ENCODE peak calls at places on chromosomes 6 and 20, in six cellular contexts. Z, H, F, E, A and C are unnamed samples.

GRCh38 chr6:30837870-30838269 is 46.4 kb upstream of the DDR1 start:
- ATAC-seq in A (no peak), Z (peak; percentile 19), F (no peak), E (no peak), H (no peak), C (no peak)

GRCh38 chr20:43925786-43926185 is 11.1 kb downstream of the TOX2 start:
- ATAC-seq in H (peak; percentile 40), Z (no peak), F (peak; percentile 26), E (peak; percentile 67), A (peak; percentile 54), C (no peak)

GRCh38 chr6:85802162-85802561 is 159.5 kb upstream of the SYNCRIP start:
- ATAC-seq in Z (no peak), A (no peak), E (no peak), H (no peak), F (no peak), C (no peak)

GRCh38 chr6:42805297-42805861 is 23.5 kb downstream of the BICRAL start:
- ATAC-seq in A (no peak), H (no peak), F (peak; percentile 92), E (no peak), Z (no peak), C (no peak)

GRCh38 chr20:5977223-5977622 is 26.8 kb downstream of the MCM8 start:
- ATAC-seq in A (no peak), H (no peak), F (no peak), Z (no peak), E (no peak), C (no peak)

GRCh38 chr6:2404211-2404929 is 159.0 kb upstream of the GMDS start:
- ATAC-seq in H (no peak), Z (no peak), E (no peak), F (no peak), A (no peak), C (no peak)

GRCh38 chr6:131257104-131257503 is 121.8 kb downstream of the AKAP7 start:
- ATAC-seq in A (no peak), F (no peak), H (peak; percentile 50), Z (no peak), E (no peak), C (no peak)

GRCh38 chr20:58003525-58003924 is 224.9 kb downstream of the ANKRD60 start:
- ATAC-seq in E (peak; percentile 69), F (no peak), Z (peak; percentile 87), A (no peak), H (no peak), C (no peak)

GRCh38 chr6:116041934-116042333 is 18.8 kb downstream of the FRK start:
- ATAC-seq in Z (no peak), E (no peak), H (no peak), A (no peak), F (no peak), C (no peak)

GRCh38 chr20:12203399-12203798 is 285.7 kb downstream of the BTBD3 start:
- ATAC-seq in H (no peak), F (no peak), A (no peak), Z (no peak), E (no peak), C (no peak)

GRCh38 chr20:40471261-40471629 is 217.8 kb downstream of the MAFB start:
- ATAC-seq in Z (peak; percentile 70), E (peak; percentile 56), H (peak; percentile 11), F (peak; percentile 69), A (peak; percentile 27), C (no peak)

GRCh38 chr20:21303872-21304586 is 898 bp downstream of the XRN2 start:
- ATAC-seq in A (peak; percentile 23), H (peak; percentile 22), Z (peak; percentile 37), E (peak; percentile 43), F (no peak), C (no peak)

GRCh38 chr20:20003088-20003954 is 13.8 kb upstream of the NAA20 start:
- ATAC-seq in A (peak; percentile 69), Z (no peak), E (no peak), H (peak; percentile 70), F (no peak), C (peak; percentile 66)
- H3K27ac ChIP-seq in A (no peak overlapping the region), Z (no peak overlapping the region), E (no peak overlapping the region), H (peak overlapping the region; percentile 79), F (peak overlapping the region; percentile 87), C (peak overlapping the region; percentile 75)

GRCh38 chr6:4894049-4894448 is 109.8 kb downstream of the RPP40 start:
- ATAC-seq in Z (no peak), H (no peak), F (no peak), A (no peak), E (no peak), C (no peak)
- TF ChIP-seq EP300 in Z (no peak), H (no peak), F (no peak), A (no peak), E (no peak), C (no peak)

DNA sequence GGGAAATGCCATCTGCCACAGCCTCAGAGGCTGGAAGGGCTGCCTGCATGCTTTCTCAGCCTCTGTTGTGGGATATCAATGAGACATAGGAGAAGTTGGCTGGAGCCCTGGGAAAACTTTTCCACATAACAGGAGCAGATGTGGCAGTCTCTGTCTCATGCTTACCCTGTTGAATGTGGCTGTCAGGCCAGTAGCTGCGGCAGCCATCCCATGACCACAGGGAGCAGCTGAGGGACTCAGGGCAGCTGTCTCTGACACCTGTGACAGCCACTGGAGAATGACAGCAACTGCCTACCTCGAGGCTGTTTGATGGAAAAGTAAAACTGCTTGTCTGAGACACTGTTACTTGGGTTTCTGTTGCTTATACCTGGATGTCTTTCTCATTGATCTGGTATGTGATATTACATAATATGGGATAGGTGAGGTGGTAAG is 64.4 kb downstream of the TULP4 start:
- ATAC-seq in F (peak; percentile 17), A (no peak), H (no peak), Z (no peak), E (no peak), C (no peak)
- H3K4me1 ChIP-seq in F (peaks cover 4% of the 10 kb centered on the region), A (peaks cover 6% of the 10 kb centered on the region), H (peaks cover 3% of the 10 kb centered on the region), Z (no peaks in the 10 kb centered on the region), E (no peaks in the 10 kb centered on the region), C (no peaks in the 10 kb centered on the region)

DNA sequence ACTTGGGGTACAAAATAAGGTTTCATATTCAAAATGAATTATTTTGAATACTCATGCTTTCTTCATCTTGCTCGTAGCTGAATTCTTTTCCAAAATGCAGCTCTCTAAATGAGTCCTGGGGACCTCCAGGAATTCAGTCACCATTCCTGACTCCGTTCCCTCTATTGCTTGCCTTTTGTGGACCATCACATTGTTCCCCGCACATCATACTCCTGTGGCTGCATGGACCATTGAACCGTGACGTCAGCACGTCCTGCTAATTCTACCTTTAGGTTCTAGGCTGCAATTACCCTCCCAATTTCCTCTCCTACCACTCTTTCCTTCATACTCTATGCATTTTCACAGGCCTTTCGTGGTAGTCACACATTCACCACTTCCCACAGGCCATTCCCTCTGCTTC is 173.1 kb upstream of the ID4 start:
- ATAC-seq in A (no peak), H (no peak), F (no peak), E (no peak), Z (no peak), C (no peak)
- H3K27ac ChIP-seq in A (no peak overlapping the region), H (no peak overlapping the region), F (no peak overlapping the region), E (no peak overlapping the region), Z (no peak overlapping the region), C (no peak overlapping the region)

GRCh38 chr6:89117285-89118108 is at the start of gene SRSF12:
- ATAC-seq in E (peak; percentile 91), Z (no peak), A (peak; percentile 96), F (peak; percentile 91), H (peak; percentile 92), C (peak; percentile 82)
- TF ChIP-seq EP300 in E (no peak), Z (no peak), A (no peak), F (no peak), H (no peak), C (no peak)

GRCh38 chr20:62898970-62899632 is 27.2 kb downstream of the DIDO1 start:
- ATAC-seq in E (no peak), F (no peak), H (no peak), A (peak; percentile 58), Z (no peak), C (no peak)
- H3K4me1 ChIP-seq in E (peaks cover 5% of the 10 kb centered on the region), F (peaks cover 32% of the 10 kb centered on the region), H (peaks cover 21% of the 10 kb centered on the region), A (peaks cover 25% of the 10 kb centered on the region), Z (peaks cover 6% of the 10 kb centered on the region), C (peaks cover 43% of the 10 kb centered on the region)

DNA sequence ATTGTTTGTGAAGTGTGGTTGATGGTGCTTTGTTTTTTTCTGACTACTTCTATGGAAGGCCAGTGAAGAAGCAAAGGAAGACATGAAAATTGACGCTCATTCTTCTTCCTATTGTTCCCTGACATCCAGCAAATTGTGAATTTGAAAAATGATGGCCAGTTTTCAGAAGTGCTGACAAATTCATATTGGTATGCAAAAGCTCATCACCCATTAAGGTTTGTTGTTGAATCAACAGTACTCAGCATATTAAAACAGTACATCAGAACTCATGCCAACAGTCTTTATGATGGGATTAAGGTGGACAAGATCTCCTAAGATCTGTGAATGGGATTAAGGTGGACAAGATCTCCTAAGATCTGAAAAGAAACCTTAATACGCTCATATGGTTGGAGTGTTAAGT is 1.0 kb upstream of the MTG2 start:
- ATAC-seq in F (no peak), A (no peak), Z (no peak), H (no peak), E (no peak), C (no peak)
- H3K27ac ChIP-seq in F (peak overlapping the region; percentile 90), A (peak overlapping the region; percentile 78), Z (peak overlapping the region; percentile 96), H (no peak overlapping the region), E (peak overlapping the region; percentile 85), C (peak overlapping the region; percentile 99)